ENCODE peak calls at places on chromosomes 4 and X, in seven cellular contexts. Y, L, H, A, P, D and R are unnamed samples.
A peak's percentile ranks its signal among the peaks of the same experiment; 100 is the strongest.

GRCh38 chrX:40132751-40133150 is 35.0 kb upstream of the BCOR start:
- DNase-seq in H (peak; percentile 86), L (no peak), D (no peak), P (no peak), A (no peak), Y (no peak), R (peak; percentile 81)

GRCh38 chr4:13511101-13511500 is 27.0 kb upstream of the RAB28 start:
- DNase-seq in A (no peak), P (no peak), H (peak; percentile 11), Y (no peak), D (no peak), L (no peak), R (no peak)

GRCh38 chrX:102043380-102043779 is 82.1 kb upstream of the TCEAL2 start:
- DNase-seq in L (no peak), P (no peak), A (no peak), D (no peak), H (no peak), Y (no peak), R (no peak)

GRCh38 chr4:4680243-4680642 is 138.4 kb upstream of the STX18 start:
- DNase-seq in A (no peak), D (no peak), L (no peak), H (no peak), Y (no peak), P (no peak), R (no peak)

GRCh38 chr4:139711461-139711860 is 45.8 kb downstream of the MGST2 start:
- DNase-seq in H (peak; percentile 38), A (peak; percentile 16), D (peak; percentile 68), P (no peak), Y (no peak), L (no peak), R (peak; percentile 54)

GRCh38 chrX:19902110-19902509 is 14.7 kb upstream of the SH3KBP1 start:
- DNase-seq in P (no peak), D (no peak), Y (no peak), L (no peak), H (no peak), A (no peak), R (peak; percentile 38)

GRCh38 chrX:133482345-133483041 is 67.2 kb upstream of the GPC4 start:
- DNase-seq in Y (no peak), A (no peak), D (no peak), H (peak; percentile 41), L (no peak), P (no peak), R (peak; percentile 52)

GRCh38 chr4:171956678-171957077 is 143.5 kb downstream of the GALNTL6 start:
- DNase-seq in D (no peak), L (no peak), Y (no peak), P (no peak), H (no peak), A (no peak), R (no peak)

GRCh38 chr4:129455462-129455861 is 359.5 kb downstream of the C4orf33 start:
- DNase-seq in Y (no peak), L (no peak), P (no peak), D (no peak), A (no peak), H (no peak), R (no peak)

GRCh38 chrX:3443186-3443585 is 96.7 kb upstream of the MXRA5 start:
- DNase-seq in A (peak; percentile 66), L (no peak), H (no peak), Y (no peak), P (no peak), D (no peak), R (no peak)

GRCh38 chr4:104163820-104164219 is 330.9 kb downstream of the CXXC4 start:
- DNase-seq in P (no peak), H (peak; percentile 59), Y (no peak), D (no peak), L (no peak), A (no peak), R (no peak)

GRCh38 chr4:140693577-140693976 is 62.6 kb downstream of the TBC1D9 start:
- DNase-seq in D (no peak), P (no peak), H (no peak), L (no peak), Y (no peak), A (no peak), R (peak; percentile 29)

GRCh38 chr4:75004755-75005668 is 72.1 kb downstream of the PARM1 start:
- DNase-seq in Y (no peak), D (no peak), P (no peak), L (no peak), A (no peak), H (no peak), R (no peak)

GRCh38 chr4:99076292-99076976 is 12.2 kb downstream of the ADH5 start:
- DNase-seq in A (no peak), L (no peak), P (no peak), Y (no peak), H (no peak), D (peak; percentile 11), R (no peak)

GRCh38 chr4:148062301-148062950 is 330.5 kb downstream of the ARHGAP10 start:
- DNase-seq in P (no peak), D (no peak), Y (no peak), H (no peak), L (no peak), A (no peak), R (no peak)

GRCh38 chrX:109199726-109200125 is 282.2 kb downstream of the GUCY2F start:
- DNase-seq in A (no peak), Y (no peak), H (no peak), D (no peak), L (no peak), P (no peak), R (no peak)

GRCh38 chrX:45619290-45619689 is 418.6 kb upstream of the DIPK2B start:
- DNase-seq in H (peak; percentile 57), L (no peak), Y (no peak), A (peak; percentile 69), P (no peak), D (no peak), R (peak; percentile 28)

GRCh38 chr4:7650606-7651400 is 216.1 kb upstream of the PSAPL1 start:
- DNase-seq in D (no peak), A (peak; percentile 81), H (peak; percentile 81), Y (peak; percentile 41), L (no peak), P (peak; percentile 85), R (no peak)

GRCh38 chrX:47484885-47485284 is 1.9 kb upstream of the ZNF41 start:
- DNase-seq in L (no peak), P (no peak), A (no peak), D (no peak), Y (no peak), H (no peak), R (no peak)

GRCh38 chr4:153969542-153969941 is 180.7 kb upstream of the SFRP2 start:
- DNase-seq in P (no peak), D (no peak), H (no peak), Y (no peak), L (no peak), A (no peak), R (no peak)

GRCh38 chr4:121741751-121742150 is 23.2 kb downstream of the SMIM43 start:
- DNase-seq in D (no peak), H (no peak), Y (no peak), A (peak; percentile 13), P (no peak), L (no peak), R (peak; percentile 41)

GRCh38 chr4:15914736-15915135 is 23.8 kb downstream of the FGFBP1 start:
- DNase-seq in H (no peak), D (no peak), P (no peak), Y (no peak), A (no peak), L (no peak), R (no peak)

GRCh38 chr4:15912961-15913630 is 25.4 kb downstream of the FGFBP1 start:
- DNase-seq in A (peak; percentile 64), H (peak; percentile 22), D (peak; percentile 76), L (no peak), P (no peak), Y (no peak), R (peak; percentile 33)

GRCh38 chr4:15914291-15914690 is 24.2 kb downstream of the FGFBP1 start:
- DNase-seq in D (no peak), L (no peak), A (no peak), Y (no peak), H (peak; percentile 14), P (no peak), R (peak; percentile 54)

GRCh38 chr4:15912236-15912635 is 26.3 kb downstream of the FGFBP1 start:
- DNase-seq in A (no peak), P (no peak), Y (no peak), H (peak; percentile 15), L (no peak), D (no peak), R (no peak)

DNA sequence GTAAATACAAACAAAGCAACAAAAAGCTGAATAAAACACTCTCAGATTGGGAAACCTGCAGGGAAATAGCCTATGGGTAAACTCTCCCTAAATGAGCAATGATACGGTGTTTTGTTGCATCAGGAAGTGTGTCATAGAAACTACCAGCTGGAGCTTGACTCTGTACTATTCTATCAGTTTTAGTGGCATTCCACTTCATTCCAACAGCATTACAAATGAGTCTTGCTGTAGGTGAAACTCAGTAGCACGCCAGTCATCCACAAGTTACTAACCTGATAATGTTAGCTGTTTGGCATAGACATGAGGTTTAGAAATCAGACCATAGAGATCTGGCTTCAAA is 24.9 kb downstream of the FGFBP1 start:
- DNase-seq in A (peak; percentile 50), L (no peak), H (peak; percentile 85), P (no peak), Y (no peak), D (peak; percentile 75), R (peak; percentile 97)
- H3K4ac ChIP-seq in A (no peak overlapping the region), L (no peak overlapping the region), H (no peak overlapping the region), P (no peak overlapping the region), Y (no peak overlapping the region), D (no peak overlapping the region), R (no peak overlapping the region)

DNA sequence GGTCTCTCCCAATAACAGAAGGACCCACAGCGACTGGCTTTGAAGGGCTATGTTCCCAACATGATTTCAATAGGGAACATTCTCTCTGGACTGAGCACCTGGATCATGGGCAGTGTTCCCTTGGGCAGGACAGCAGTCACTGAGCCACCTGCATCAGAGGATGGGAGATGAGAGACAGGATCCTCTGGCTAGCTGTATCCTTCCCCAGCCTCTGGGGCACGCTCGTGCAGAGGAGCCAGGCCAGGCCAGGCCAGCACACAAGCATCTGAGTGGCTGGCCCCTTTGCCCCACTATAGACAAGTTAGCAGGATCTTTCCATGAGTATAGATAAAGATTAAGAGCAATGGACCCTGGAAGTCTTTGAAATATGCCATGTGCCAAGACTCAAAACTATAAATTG is 66.3 kb downstream of the NEUROG2 start:
- DNase-seq in H (no peak), D (no peak), Y (no peak), P (no peak), A (no peak), L (no peak), R (no peak)
- H3K23ac ChIP-seq in H (no peak overlapping the region), D (no peak overlapping the region), Y (no peak overlapping the region), P (no peak overlapping the region), A (no peak overlapping the region), L (no peak overlapping the region), R (no peak overlapping the region)

GRCh38 chr4:2797545-2798305 is 4.8 kb downstream of the SH3BP2 start:
- DNase-seq in H (no peak), Y (no peak), L (no peak), A (no peak), P (no peak), D (no peak), R (no peak)
- H3K4me1 ChIP-seq in H (peaks cover 81% of the 10 kb centered on the region), Y (peaks cover 20% of the 10 kb centered on the region), L (peaks cover 26% of the 10 kb centered on the region), A (peaks cover 2% of the 10 kb centered on the region), P (no peaks in the 10 kb centered on the region), D (peaks cover 43% of the 10 kb centered on the region), R (peaks cover 60% of the 10 kb centered on the region)

DNA sequence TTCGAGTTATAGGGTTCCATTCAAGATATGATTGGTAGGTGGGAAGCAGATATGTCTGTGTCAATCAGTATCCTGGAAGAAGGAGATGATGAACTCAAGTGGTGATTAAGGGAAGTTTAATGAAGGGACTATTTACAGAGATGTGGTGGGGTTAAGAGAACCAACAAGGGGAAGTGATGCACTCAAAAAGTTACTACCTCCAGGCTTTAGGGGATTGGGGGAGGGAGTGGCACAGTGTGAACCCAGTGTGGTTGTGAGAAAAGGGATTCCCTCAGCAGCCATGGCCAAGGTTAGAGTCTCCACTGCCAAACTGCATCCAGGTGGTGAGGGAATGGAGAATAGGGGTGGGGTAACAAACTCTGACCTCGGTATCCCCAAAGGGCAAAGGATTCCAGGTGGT is 27.9 kb downstream of the PKD2 start:
- DNase-seq in H (no peak), L (no peak), D (no peak), A (no peak), P (no peak), Y (no peak), R (no peak)
- H3K4ac ChIP-seq in H (no peak overlapping the region), L (no peak overlapping the region), D (no peak overlapping the region), A (no peak overlapping the region), P (no peak overlapping the region), Y (no peak overlapping the region), R (no peak overlapping the region)